ENCODE peak calls at places on chromosome 9, in seven cellular contexts. One of them, this sample, is unnamed. For H3K36me3, the result is how much of the 10 kb centered on the place peaks cover.

GRCh38 chr9:127523312-127523851 is 72.1 kb downstream of the LRSAM1 start:
- DNase-seq in mesendoderm: peak
- DNase-seq in heart right ventricle: no peak
- DNase-seq in GM12878: no peak
- DNase-seq in Panc1: no peak
- DNase-seq in body of pancreas: peak
- DNase-seq in prostate gland: no peak
- DNase-seq in this sample: no peak

GRCh38 chr9:133686642-133687575 is 50.7 kb downstream of the DBH start:
- DNase-seq in Panc1: no peak
- DNase-seq in GM12878: no peak
- DNase-seq in body of pancreas: no peak
- DNase-seq in mesendoderm: no peak
- DNase-seq in heart right ventricle: peak
- DNase-seq in prostate gland: no peak
- DNase-seq in this sample: no peak

GRCh38 chr9:130421802-130422276 is 22.9 kb upstream of the ASS1 start:
- DNase-seq in GM12878: no peak
- DNase-seq in body of pancreas: no peak
- DNase-seq in prostate gland: no peak
- DNase-seq in mesendoderm: peak
- DNase-seq in heart right ventricle: no peak
- DNase-seq in Panc1: no peak
- DNase-seq in this sample: no peak

GRCh38 chr9:81626511-81626910 is 62.8 kb downstream of the TLE1 start:
- DNase-seq in mesendoderm: peak
- DNase-seq in prostate gland: no peak
- DNase-seq in Panc1: peak
- DNase-seq in GM12878: no peak
- DNase-seq in heart right ventricle: no peak
- DNase-seq in body of pancreas: no peak
- DNase-seq in this sample: no peak

GRCh38 chr9:20697021-20697719 is 13.1 kb downstream of the FOCAD start:
- DNase-seq in mesendoderm: no peak
- DNase-seq in GM12878: no peak
- DNase-seq in prostate gland: no peak
- DNase-seq in body of pancreas: no peak
- DNase-seq in heart right ventricle: no peak
- DNase-seq in Panc1: no peak
- DNase-seq in this sample: no peak

GRCh38 chr9:105238302-105238701 is 6.1 kb upstream of the SLC44A1 start:
- DNase-seq in prostate gland: no peak
- DNase-seq in body of pancreas: peak
- DNase-seq in mesendoderm: no peak
- DNase-seq in heart right ventricle: no peak
- DNase-seq in Panc1: no peak
- DNase-seq in GM12878: no peak
- DNase-seq in this sample: no peak

GRCh38 chr9:137194909-137195308 is 5.6 kb downstream of the TPRN start:
- DNase-seq in body of pancreas: peak
- DNase-seq in mesendoderm: no peak
- DNase-seq in GM12878: no peak
- DNase-seq in heart right ventricle: no peak
- DNase-seq in Panc1: no peak
- DNase-seq in prostate gland: no peak
- DNase-seq in this sample: no peak

GRCh38 chr9:4464911-4465513 is 25.3 kb upstream of the SLC1A1 start:
- DNase-seq in mesendoderm: no peak
- DNase-seq in body of pancreas: no peak
- DNase-seq in GM12878: peak
- DNase-seq in heart right ventricle: no peak
- DNase-seq in Panc1: no peak
- DNase-seq in prostate gland: no peak
- DNase-seq in this sample: no peak

GRCh38 chr9:15248106-15248505 is 58.9 kb downstream of the TTC39B start:
- DNase-seq in prostate gland: no peak
- DNase-seq in GM12878: no peak
- DNase-seq in Panc1: no peak
- DNase-seq in mesendoderm: no peak
- DNase-seq in heart right ventricle: no peak
- DNase-seq in body of pancreas: no peak
- DNase-seq in this sample: no peak

GRCh38 chr9:36993933-36994764 is 39.9 kb downstream of the PAX5 start:
- DNase-seq in prostate gland: no peak
- DNase-seq in GM12878: peak
- DNase-seq in heart right ventricle: no peak
- DNase-seq in Panc1: no peak
- DNase-seq in mesendoderm: no peak
- DNase-seq in body of pancreas: no peak
- DNase-seq in this sample: no peak

GRCh38 chr9:38619556-38620447 is 594 bp downstream of the ANKRD18A start:
- DNase-seq in GM12878: no peak
- DNase-seq in body of pancreas: peak
- DNase-seq in mesendoderm: peak
- DNase-seq in heart right ventricle: no peak
- DNase-seq in prostate gland: peak
- DNase-seq in Panc1: no peak
- DNase-seq in this sample: no peak

GRCh38 chr9:6488395-6488794 is 75.4 kb downstream of the UHRF2 start:
- DNase-seq in body of pancreas: no peak
- DNase-seq in prostate gland: no peak
- DNase-seq in GM12878: no peak
- DNase-seq in mesendoderm: peak
- DNase-seq in heart right ventricle: no peak
- DNase-seq in Panc1: no peak
- DNase-seq in this sample: no peak

GRCh38 chr9:135926402-135927194 is 19.3 kb upstream of the CAMSAP1 start:
- DNase-seq in GM12878: no peak
- DNase-seq in heart right ventricle: no peak
- DNase-seq in body of pancreas: no peak
- DNase-seq in mesendoderm: peak
- DNase-seq in prostate gland: no peak
- DNase-seq in Panc1: peak
- DNase-seq in this sample: no peak

GRCh38 chr9:134062461-134063087 is 5.3 kb downstream of the BRD3 start:
- DNase-seq in Panc1: no peak
- DNase-seq in prostate gland: no peak
- DNase-seq in body of pancreas: no peak
- DNase-seq in mesendoderm: no peak
- DNase-seq in GM12878: no peak
- DNase-seq in heart right ventricle: no peak
- DNase-seq in this sample: no peak

DNA sequence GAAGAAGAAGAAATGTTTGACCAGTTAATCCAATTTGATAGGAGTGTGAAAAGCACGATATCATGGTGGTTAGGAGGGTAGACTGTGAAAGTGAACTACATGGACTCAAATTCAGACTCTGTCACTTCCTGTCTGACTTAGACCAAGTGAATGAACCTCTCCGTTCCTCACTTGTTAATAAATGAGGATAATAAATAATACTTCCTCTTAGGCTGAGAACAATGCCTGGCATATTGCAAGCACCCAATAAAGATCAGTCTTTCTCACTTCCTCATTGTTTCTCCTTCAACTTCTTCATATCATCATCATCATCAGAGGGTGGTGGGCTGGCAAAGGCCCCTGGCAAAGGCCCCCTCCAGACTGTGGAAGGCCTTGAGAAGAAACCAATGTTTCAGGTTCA is 148.7 kb downstream of the CDK5RAP2 start:
- DNase-seq in Panc1: no peak
- DNase-seq in GM12878: no peak
- DNase-seq in prostate gland: no peak
- DNase-seq in body of pancreas: no peak
- DNase-seq in heart right ventricle: no peak
- DNase-seq in mesendoderm: no peak
- DNase-seq in this sample: no peak
- H3K36me3 ChIP-seq in Panc1: under half
- H3K36me3 ChIP-seq in GM12878: under half
- H3K36me3 ChIP-seq in prostate gland: under half
- H3K36me3 ChIP-seq in body of pancreas: under half
- H3K36me3 ChIP-seq in heart right ventricle: under half
- H3K36me3 ChIP-seq in mesendoderm: under half
- H3K36me3 ChIP-seq in this sample: under half

DNA sequence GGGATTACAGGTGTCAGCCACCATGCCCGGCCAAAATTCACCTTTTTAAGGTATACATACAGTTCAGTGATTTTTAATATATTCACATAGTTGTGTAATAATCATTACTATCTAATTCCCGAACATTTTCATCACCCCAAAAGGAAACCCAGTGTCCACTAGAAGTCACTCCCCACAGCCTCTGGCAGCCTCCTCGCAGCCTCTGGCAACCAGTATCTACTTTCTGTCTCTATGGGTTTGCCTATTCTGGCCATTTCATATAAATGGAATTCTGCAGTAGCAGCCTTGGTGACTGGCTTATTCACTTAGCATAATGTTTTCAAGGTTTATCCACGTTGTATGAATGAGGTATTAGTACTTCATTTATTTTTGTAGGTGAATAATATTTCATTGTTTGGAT is 59.0 kb downstream of the UBAP1 start:
- DNase-seq in Panc1: no peak
- DNase-seq in heart right ventricle: no peak
- DNase-seq in mesendoderm: no peak
- DNase-seq in body of pancreas: no peak
- DNase-seq in prostate gland: no peak
- DNase-seq in GM12878: no peak
- DNase-seq in this sample: no peak
- H3K36me3 ChIP-seq in Panc1: under half
- H3K36me3 ChIP-seq in heart right ventricle: under half
- H3K36me3 ChIP-seq in mesendoderm: under half
- H3K36me3 ChIP-seq in body of pancreas: under half
- H3K36me3 ChIP-seq in prostate gland: under half
- H3K36me3 ChIP-seq in GM12878: under half
- H3K36me3 ChIP-seq in this sample: under half

DNA sequence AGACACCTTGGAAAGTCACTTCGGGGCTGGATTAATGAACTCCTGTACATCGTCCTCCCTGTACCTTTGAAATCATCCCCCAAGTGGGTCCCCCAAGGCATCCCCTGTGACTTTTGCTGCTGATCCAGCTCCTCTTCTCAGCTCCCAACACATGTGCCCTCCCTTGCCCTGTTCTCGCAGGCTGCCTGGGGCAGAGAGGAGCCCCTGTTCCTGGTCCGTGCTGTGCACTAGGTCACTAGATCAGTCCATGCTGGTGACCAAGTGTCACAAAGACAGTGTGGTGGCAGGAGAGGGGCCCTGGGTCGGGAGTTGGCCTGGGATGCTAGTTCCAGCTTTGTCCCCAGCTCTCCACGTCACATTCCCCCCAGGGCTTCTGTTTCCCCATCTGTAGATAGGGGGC is 79.3 kb upstream of the BARHL1 start:
- DNase-seq in mesendoderm: no peak
- DNase-seq in GM12878: no peak
- DNase-seq in heart right ventricle: no peak
- DNase-seq in prostate gland: no peak
- DNase-seq in body of pancreas: no peak
- DNase-seq in Panc1: no peak
- DNase-seq in this sample: no peak
- H3K36me3 ChIP-seq in mesendoderm: under half
- H3K36me3 ChIP-seq in GM12878: under half
- H3K36me3 ChIP-seq in heart right ventricle: under half
- H3K36me3 ChIP-seq in prostate gland: under half
- H3K36me3 ChIP-seq in body of pancreas: under half
- H3K36me3 ChIP-seq in Panc1: under half
- H3K36me3 ChIP-seq in this sample: under half

GRCh38 chr9:131833906-131834305 is 94.0 kb upstream of the RAPGEF1 start:
- DNase-seq in GM12878: no peak
- DNase-seq in Panc1: no peak
- DNase-seq in heart right ventricle: no peak
- DNase-seq in mesendoderm: no peak
- DNase-seq in prostate gland: no peak
- DNase-seq in body of pancreas: no peak
- DNase-seq in this sample: no peak
- H3K36me3 ChIP-seq in GM12878: under half
- H3K36me3 ChIP-seq in Panc1: under half
- H3K36me3 ChIP-seq in heart right ventricle: under half
- H3K36me3 ChIP-seq in mesendoderm: under half
- H3K36me3 ChIP-seq in prostate gland: under half
- H3K36me3 ChIP-seq in body of pancreas: under half
- H3K36me3 ChIP-seq in this sample: under half

GRCh38 chr9:87664153-87665060 is 61.5 kb upstream of the CTSL start:
- DNase-seq in Panc1: no peak
- DNase-seq in mesendoderm: no peak
- DNase-seq in prostate gland: no peak
- DNase-seq in GM12878: no peak
- DNase-seq in heart right ventricle: no peak
- DNase-seq in body of pancreas: no peak
- DNase-seq in this sample: no peak

GRCh38 chr9:87665516-87665915 is 60.4 kb upstream of the CTSL start:
- DNase-seq in prostate gland: no peak
- DNase-seq in mesendoderm: no peak
- DNase-seq in body of pancreas: no peak
- DNase-seq in Panc1: no peak
- DNase-seq in heart right ventricle: no peak
- DNase-seq in GM12878: no peak
- DNase-seq in this sample: no peak

GRCh38 chr9:87668722-87669121 is 57.2 kb upstream of the CTSL start:
- DNase-seq in heart right ventricle: no peak
- DNase-seq in Panc1: no peak
- DNase-seq in prostate gland: no peak
- DNase-seq in mesendoderm: no peak
- DNase-seq in body of pancreas: no peak
- DNase-seq in GM12878: no peak
- DNase-seq in this sample: no peak

GRCh38 chr9:87668222-87668621 is 57.7 kb upstream of the CTSL start:
- DNase-seq in Panc1: no peak
- DNase-seq in GM12878: no peak
- DNase-seq in heart right ventricle: no peak
- DNase-seq in mesendoderm: no peak
- DNase-seq in prostate gland: no peak
- DNase-seq in body of pancreas: peak
- DNase-seq in this sample: no peak

GRCh38 chr9:87667164-87667738 is 58.7 kb upstream of the CTSL start:
- DNase-seq in Panc1: no peak
- DNase-seq in prostate gland: no peak
- DNase-seq in mesendoderm: peak
- DNase-seq in body of pancreas: no peak
- DNase-seq in heart right ventricle: no peak
- DNase-seq in GM12878: no peak
- DNase-seq in this sample: no peak
- H3K36me3 ChIP-seq in Panc1: under half
- H3K36me3 ChIP-seq in prostate gland: under half
- H3K36me3 ChIP-seq in mesendoderm: under half
- H3K36me3 ChIP-seq in body of pancreas: under half
- H3K36me3 ChIP-seq in heart right ventricle: under half
- H3K36me3 ChIP-seq in GM12878: under half
- H3K36me3 ChIP-seq in this sample: under half